ENCODE peak calls at places on chromosomes 5 and 9, in seven cellular contexts. T is activated CD4-positive, CD25-positive, alpha-beta regulatory T cell treated with anti-CD3 and anti-CD28 coated beads, Interleukin-2, amount 50 U/mL, for 72 hours; R is NCI-H460; U is NCI-H345; K is SJSA1; H is HAP-1; X is sigmoid colon. C is an unnamed sample.

GRCh38 chr5:54753034-54753433 is 232.4 kb downstream of the ESM1 start:
- DNase-seq in T (no peak), R (no peak), X (no peak), H (no peak), U (no peak), K (peak), C (no peak)

GRCh38 chr5:150142800-150143724 is 12.6 kb downstream of the PDGFRB start:
- DNase-seq in X (peak), U (no peak), H (no peak), T (no peak), R (peak), K (peak), C (peak)

GRCh38 chr9:24912767-24913166 is 367.1 kb upstream of the IZUMO3 start:
- DNase-seq in U (no peak), H (no peak), R (no peak), T (no peak), K (no peak), X (no peak), C (no peak)

GRCh38 chr9:129386812-129387177 is 208.7 kb upstream of the IER5L start:
- DNase-seq in K (no peak), H (no peak), T (no peak), U (no peak), R (no peak), X (no peak), C (no peak)

GRCh38 chr9:81035171-81035570 is 654.2 kb downstream of the TLE1 start:
- DNase-seq in H (no peak), U (no peak), X (no peak), R (no peak), T (no peak), K (no peak), C (peak)

GRCh38 chr9:129164246-129164930 is 13.7 kb downstream of the IER5L start:
- DNase-seq in R (no peak), X (peak), U (no peak), H (no peak), K (no peak), T (no peak), C (no peak)

GRCh38 chr5:81035522-81035921 is 75.4 kb downstream of the RASGRF2 start:
- DNase-seq in R (no peak), K (no peak), T (no peak), U (no peak), H (no peak), X (no peak), C (no peak)

GRCh38 chr9:110777201-110777842 is 108.7 kb downstream of the MUSK start:
- DNase-seq in U (no peak), T (no peak), H (no peak), X (no peak), K (no peak), R (no peak), C (no peak)

GRCh38 chr9:306907-307306 is 92.2 kb downstream of the DOCK8 start:
- DNase-seq in X (no peak), R (no peak), H (no peak), U (no peak), K (no peak), T (no peak), C (no peak)

GRCh38 chr5:142783601-142784291 is 13.6 kb downstream of the ARHGAP26 start:
- DNase-seq in T (peak), K (no peak), X (peak), R (no peak), H (no peak), U (no peak), C (peak)

GRCh38 chr9:116316231-116316630 is 162.6 kb downstream of the PAPPA start:
- DNase-seq in R (no peak), T (no peak), H (no peak), K (no peak), X (no peak), U (no peak), C (no peak)

GRCh38 chr5:139494832-139495231 is 12.3 kb upstream of the STING1 start:
- DNase-seq in U (no peak), T (no peak), H (no peak), R (no peak), K (no peak), X (no peak), C (peak)

GRCh38 chr9:100088202-100088601 is 10.6 kb downstream of the ERP44 start:
- DNase-seq in R (no peak), U (no peak), T (no peak), X (no peak), H (no peak), K (no peak), C (peak)

GRCh38 chr9:25421560-25421959 is 256.7 kb downstream of the TUSC1 start:
- DNase-seq in X (no peak), T (no peak), R (no peak), H (no peak), U (no peak), K (no peak), C (no peak)

GRCh38 chr9:93637886-93638285 is 61.5 kb downstream of the PHF2 start:
- DNase-seq in H (no peak), T (no peak), K (no peak), U (no peak), X (no peak), R (no peak), C (no peak)

GRCh38 chr5:885529-885928 is 7.1 kb downstream of the BRD9 start:
- DNase-seq in R (no peak), X (peak), U (no peak), T (peak), K (no peak), H (no peak), C (no peak)

GRCh38 chr5:157165668-157166067 is 396 bp downstream of the GARIN3 start:
- DNase-seq in X (no peak), R (no peak), H (no peak), T (no peak), U (no peak), K (no peak), C (no peak)

GRCh38 chr5:151870820-151871219 is 53.8 kb downstream of the GLRA1 start:
- DNase-seq in K (peak), X (no peak), T (no peak), H (no peak), U (no peak), R (peak), C (peak)

GRCh38 chr9:4382722-4383317 is 83.0 kb upstream of the GLIS3 start:
- DNase-seq in T (no peak), U (peak), R (peak), H (peak), X (no peak), K (no peak), C (peak)

GRCh38 chr9:68739631-68740174 is 34.7 kb downstream of the PIP5K1B start:
- DNase-seq in U (no peak), T (no peak), X (no peak), R (no peak), H (no peak), K (no peak), C (no peak)

GRCh38 chr9:71725590-71726338 is 42.5 kb downstream of the CEMIP2 start:
- DNase-seq in X (no peak), H (no peak), T (no peak), R (peak), U (no peak), K (no peak), C (peak)

GRCh38 chr9:131733601-131734061 is 6.2 kb downstream of the RAPGEF1 start:
- DNase-seq in R (no peak), H (no peak), K (peak), X (no peak), U (no peak), T (peak), C (peak)

GRCh38 chr5:139635191-139635590 is 13.0 kb upstream of the CXXC5 start:
- DNase-seq in R (no peak), T (no peak), H (no peak), K (peak), X (peak), U (no peak), C (no peak)

GRCh38 chr9:81861644-81862043 is 66.6 kb upstream of the SPATA31D4 start:
- DNase-seq in R (no peak), K (no peak), X (no peak), T (no peak), U (no peak), H (no peak), C (peak)

GRCh38 chr9:98880311-98881015 is 63.2 kb upstream of the COL15A1 start:
- DNase-seq in T (no peak), H (no peak), X (no peak), K (no peak), R (no peak), U (no peak), C (no peak)

GRCh38 chr9:125297917-125298316 is 36.3 kb downstream of the GAPVD1 start:
- DNase-seq in K (no peak), H (no peak), U (no peak), R (no peak), T (no peak), X (no peak), C (no peak)

GRCh38 chr5:157520911-157521703 is 54.5 kb downstream of the ADAM19 start:
- DNase-seq in R (peak), H (no peak), T (no peak), K (no peak), X (no peak), U (no peak), C (no peak)

GRCh38 chr5:109152565-109152964 is 257.2 kb downstream of the PJA2 start:
- DNase-seq in H (no peak), X (no peak), T (no peak), R (no peak), K (no peak), U (no peak), C (no peak)

GRCh38 chr5:18329346-18329745 is 695.1 kb downstream of the TAF11L14 start:
- DNase-seq in H (no peak), U (no peak), R (no peak), K (no peak), X (no peak), T (no peak), C (no peak)

GRCh38 chr5:61329729-61330128 is 2.3 kb upstream of the ZSWIM6 start:
- DNase-seq in X (no peak), R (peak), H (no peak), U (no peak), K (no peak), T (no peak), C (no peak)

GRCh38 chr5:91189480-91190332 is 193.4 kb downstream of the ARRDC3 start:
- DNase-seq in R (no peak), X (peak), U (no peak), H (no peak), K (peak), T (no peak), C (peak)

GRCh38 chr9:18531127-18531526 is 57.2 kb downstream of the ADAMTSL1 start:
- DNase-seq in R (no peak), X (no peak), H (no peak), K (no peak), U (no peak), T (no peak), C (no peak)

GRCh38 chr9:32384364-32385134 is at the start of gene ACO1:
- DNase-seq in H (peak), U (peak), T (peak), K (peak), R (peak), X (peak), C (peak)

GRCh38 chr5:172370648-172371248 is 83.6 kb downstream of the SH3PXD2B start:
- DNase-seq in T (peak), U (peak), X (no peak), R (peak), K (no peak), H (peak), C (peak)